ENCODE peak calls at places on chromosome 14, in eight cellular contexts. G is posterior vena cava; I is cardiac septum; O is WTC11; Y is LoVo; K is activated CD4-positive, alpha-beta T cell treated with anti-CD3 and anti-CD28 coated beads, Interleukin-2, amount 50 U/mL, for 48 hours; P is hepatocyte; H is activated T-cell treated with anti-CD3 and anti-CD28 coated beads for 1 hour. D is an unnamed sample.

GRCh38 chr14:75972729-75973480 is 8.9 kb downstream of the TGFB3 start:
- DNase-seq in O (no peak), K (no peak), I (no peak), Y (no peak), H (no peak), G (no peak), P (no peak), D (peak)

GRCh38 chr14:69037790-69038448 is 58.8 kb upstream of the ACTN1 start:
- DNase-seq in K (no peak), G (no peak), H (no peak), O (no peak), I (no peak), P (no peak), Y (no peak), D (no peak)

GRCh38 chr14:104942586-104942985 is 17.9 kb downstream of the PLD4 start:
- DNase-seq in Y (no peak), H (no peak), K (no peak), O (no peak), I (no peak), P (no peak), G (peak), D (peak)

GRCh38 chr14:30234966-30235365 is 307.3 kb upstream of the PRKD1 start:
- DNase-seq in O (no peak), P (no peak), I (no peak), Y (no peak), H (no peak), G (no peak), K (no peak), D (no peak)

GRCh38 chr14:64602826-64603225 is 53.1 kb downstream of the PPP1R36 start:
- DNase-seq in Y (no peak), P (no peak), H (no peak), O (no peak), G (no peak), K (no peak), I (no peak), D (no peak)

GRCh38 chr14:69543341-69544249 is 31.1 kb downstream of the CCDC177 start:
- DNase-seq in K (peak), G (peak), I (no peak), Y (peak), O (no peak), P (peak), H (no peak), D (peak)

GRCh38 chr14:99982449-99983250 is 82.6 kb upstream of the EVL start:
- DNase-seq in G (no peak), O (peak), Y (peak), P (peak), I (no peak), H (peak), K (peak), D (peak)

GRCh38 chr14:53828820-53829219 is 127.8 kb downstream of the BMP4 start:
- DNase-seq in K (no peak), P (no peak), I (no peak), G (no peak), O (no peak), Y (no peak), H (no peak), D (no peak)

GRCh38 chr14:52360831-52361230 is 46.7 kb downstream of the PTGER2 start:
- DNase-seq in O (no peak), I (no peak), P (peak), H (no peak), K (no peak), Y (no peak), G (no peak), D (no peak)

GRCh38 chr14:32129124-32129523 is 52.0 kb downstream of the ARHGAP5 start:
- DNase-seq in K (no peak), G (no peak), I (no peak), H (no peak), Y (no peak), O (no peak), P (no peak), D (no peak)

GRCh38 chr14:50964683-50965390 is 20.6 kb upstream of the PYGL start:
- DNase-seq in G (no peak), P (peak), I (no peak), O (no peak), Y (no peak), K (no peak), H (no peak), D (no peak)

GRCh38 chr14:68650403-68650994 is 142.4 kb downstream of the ZFP36L1 start:
- DNase-seq in H (no peak), I (no peak), G (no peak), K (no peak), Y (no peak), O (no peak), P (no peak), D (no peak)

GRCh38 chr14:91273885-91274273 is 29.4 kb upstream of the GPR68 start:
- DNase-seq in G (no peak), K (no peak), Y (no peak), O (no peak), H (no peak), P (no peak), I (no peak), D (no peak)

GRCh38 chr14:89351364-89351957 is 65.6 kb downstream of the FOXN3 start:
- DNase-seq in K (peak), G (no peak), H (no peak), P (peak), Y (no peak), I (no peak), O (peak), D (no peak)

GRCh38 chr14:101357559-101358319 is 203.6 kb upstream of the DIO3 start:
- DNase-seq in P (no peak), K (no peak), H (no peak), G (peak), Y (no peak), I (peak), O (no peak), D (no peak)

GRCh38 chr14:63277784-63278183 is 41.0 kb downstream of the GPHB5 start:
- DNase-seq in G (no peak), P (no peak), K (no peak), I (no peak), H (no peak), Y (no peak), O (no peak), D (no peak)

GRCh38 chr14:100304825-100305445 is 1.3 kb downstream of the SLC25A29 start:
- DNase-seq in Y (peak), P (peak), K (no peak), G (no peak), O (peak), I (no peak), H (no peak), D (no peak)

GRCh38 chr14:101408077-101408831 is 153.0 kb upstream of the DIO3 start:
- DNase-seq in H (no peak), K (no peak), P (no peak), Y (no peak), G (no peak), O (no peak), I (no peak), D (no peak)

GRCh38 chr14:62532186-62532585 is 513.1 kb downstream of the KCNH5 start:
- DNase-seq in H (no peak), I (no peak), P (peak), Y (no peak), K (no peak), G (no peak), O (no peak), D (no peak)

GRCh38 chr14:70257526-70257925 is 68.8 kb upstream of the SLC8A3 start:
- DNase-seq in O (peak), H (no peak), P (no peak), G (no peak), I (no peak), K (peak), Y (no peak), D (no peak)

GRCh38 chr14:95935228-95935822 is 58.7 kb downstream of the TUNAR start:
- DNase-seq in G (no peak), H (no peak), O (peak), K (no peak), Y (peak), I (no peak), P (peak), D (no peak)

GRCh38 chr14:22002860-22003284 is 329.3 kb upstream of the OR4E1 start:
- DNase-seq in O (peak), K (peak), P (peak), I (no peak), G (no peak), H (peak), Y (no peak), D (peak)

GRCh38 chr14:22427771-22428228 is 161.2 kb downstream of the DAD1 start:
- DNase-seq in O (no peak), H (no peak), K (no peak), I (no peak), G (no peak), Y (no peak), P (peak), D (no peak)

GRCh38 chr14:37608649-37609048 is 13.2 kb downstream of the TTC6 start:
- DNase-seq in O (no peak), P (no peak), H (no peak), I (no peak), K (no peak), G (no peak), Y (no peak), D (no peak)

GRCh38 chr14:72049462-72049861 is 117.2 kb downstream of the RGS6 start:
- DNase-seq in O (no peak), P (no peak), H (no peak), I (no peak), K (peak), Y (no peak), G (no peak), D (no peak)

GRCh38 chr14:32085182-32085844 is 8.2 kb downstream of the ARHGAP5 start:
- DNase-seq in P (no peak), O (no peak), G (no peak), K (no peak), Y (no peak), H (no peak), I (no peak), D (no peak)

GRCh38 chr14:49634547-49635334 is at the start of gene DNAAF2:
- DNase-seq in H (peak), K (peak), O (peak), G (peak), I (peak), P (peak), Y (peak), D (peak)

GRCh38 chr14:102182901-102183619 is 43.4 kb downstream of the WDR20 start:
- DNase-seq in Y (no peak), H (no peak), P (no peak), K (no peak), G (no peak), I (no peak), O (no peak), D (no peak)

GRCh38 chr14:51210594-51210993 is 29.5 kb upstream of the TMX1 start:
- DNase-seq in G (no peak), P (no peak), Y (no peak), H (no peak), I (no peak), O (no peak), K (no peak), D (peak)

GRCh38 chr14:101862177-101862576 is 100.7 kb downstream of the PPP2R5C start:
- DNase-seq in O (no peak), K (no peak), Y (no peak), I (no peak), H (no peak), P (no peak), G (no peak), D (no peak)

GRCh38 chr14:103711516-103712431 is 3.5 kb downstream of the XRCC3 start:
- DNase-seq in O (no peak), K (no peak), P (no peak), G (peak), I (no peak), Y (no peak), H (no peak), D (no peak)

GRCh38 chr14:68786491-68787234 is 6.2 kb downstream of the ZFP36L1 start:
- DNase-seq in H (no peak), G (peak), I (peak), K (no peak), P (peak), O (no peak), Y (no peak), D (peak)

GRCh38 chr14:90409209-90409730 is 12.4 kb downstream of the CALM1 start:
- DNase-seq in K (no peak), G (no peak), Y (no peak), H (no peak), O (no peak), P (peak), I (no peak), D (no peak)

GRCh38 chr14:24274101-24274543 is 2.7 kb upstream of the RABGGTA start:
- DNase-seq in O (no peak), K (peak), Y (no peak), P (no peak), G (no peak), H (no peak), I (no peak), D (no peak)

GRCh38 chr14:57401501-57401900 is 11.1 kb downstream of the NAA30 start:
- DNase-seq in I (no peak), K (no peak), O (no peak), H (no peak), G (no peak), Y (no peak), P (no peak), D (no peak)

GRCh38 chr14:51304428-51304827 is 64.4 kb downstream of the TMX1 start:
- DNase-seq in K (peak), I (no peak), O (no peak), G (no peak), Y (no peak), P (no peak), H (no peak), D (no peak)

GRCh38 chr14:61229475-61229888 is 51.7 kb downstream of the TMEM30B start:
- DNase-seq in Y (no peak), P (no peak), G (no peak), K (no peak), O (no peak), I (no peak), H (no peak), D (no peak)

GRCh38 chr14:62117010-62117717 is 354.9 kb downstream of the SNAPC1 start:
- DNase-seq in G (peak), I (no peak), Y (no peak), H (peak), O (peak), K (peak), P (peak), D (peak)

GRCh38 chr14:54381821-54382220 is 15.0 kb upstream of the CDKN3 start:
- DNase-seq in Y (no peak), I (no peak), K (no peak), G (no peak), O (no peak), H (no peak), P (no peak), D (no peak)